ENCODE peak calls at places on chromosomes 6 and 20, in six cellular contexts. M, W, L, H, Q and B are unnamed samples.
A peak's percentile ranks its signal among the peaks of the same experiment; 100 is the strongest.

GRCh38 chr6:79670789-79671188 is 39.7 kb downstream of the SH3BGRL2 start:
- DNase-seq in W (no peak), H (no peak), M (peak; percentile 18), Q (no peak), L (no peak), B (no peak)

GRCh38 chr6:52725133-52725529 is 38.1 kb downstream of the GSTA2 start:
- DNase-seq in H (no peak), M (no peak), L (no peak), Q (no peak), W (no peak), B (no peak)

GRCh38 chr6:136511921-136512320 is 38.3 kb downstream of the MAP7 start:
- DNase-seq in Q (no peak), M (no peak), W (no peak), L (no peak), H (no peak), B (no peak)

GRCh38 chr6:149147191-149147590 is 170.3 kb upstream of the TAB2 start:
- DNase-seq in M (no peak), W (no peak), Q (no peak), L (no peak), H (no peak), B (no peak)

GRCh38 chr6:2505624-2506023 is 245.1 kb downstream of the MYLK4 start:
- DNase-seq in H (no peak), L (no peak), W (no peak), Q (peak; percentile 91), M (peak; percentile 29), B (no peak)

GRCh38 chr20:36210561-36210960 is 25.7 kb upstream of the AAR2 start:
- DNase-seq in L (no peak), Q (no peak), H (no peak), M (no peak), W (no peak), B (no peak)

GRCh38 chr6:34529665-34530327 is 26.3 kb downstream of the SPDEF start:
- DNase-seq in Q (no peak), M (no peak), W (no peak), H (no peak), L (no peak), B (peak; percentile 38)

GRCh38 chr6:149334682-149335160 is 17.2 kb downstream of the TAB2 start:
- DNase-seq in H (peak; percentile 80), W (no peak), M (no peak), Q (no peak), L (no peak), B (no peak)

GRCh38 chr20:50843331-50844276 is 48.7 kb downstream of the BCAS4 start:
- DNase-seq in W (no peak), M (no peak), L (no peak), Q (no peak), H (no peak), B (no peak)

GRCh38 chr6:55841341-55841740 is 34.0 kb downstream of the BMP5 start:
- DNase-seq in H (no peak), M (no peak), L (no peak), W (no peak), Q (no peak), B (no peak)

GRCh38 chr6:30611150-30611855 is 5.7 kb downstream of the PPP1R10 start:
- DNase-seq in L (no peak), H (no peak), W (no peak), M (no peak), Q (no peak), B (no peak)

GRCh38 chr6:166351715-166352285 is 9.5 kb upstream of the SFT2D1 start:
- DNase-seq in L (peak; percentile 75), M (peak; percentile 56), W (no peak), H (no peak), Q (no peak), B (peak; percentile 21)

GRCh38 chr6:162058281-162058875 is 669.2 kb downstream of the PRKN start:
- DNase-seq in M (no peak), W (peak; percentile 62), L (no peak), H (no peak), Q (no peak), B (peak; percentile 98)

GRCh38 chr6:168188974-168189678 is 110.1 kb upstream of the FRMD1 start:
- DNase-seq in H (no peak), L (no peak), Q (peak; percentile 27), W (no peak), M (no peak), B (no peak)

GRCh38 chr6:144265390-144265789 is 19.7 kb upstream of the UTRN start:
- DNase-seq in H (peak; percentile 61), M (no peak), Q (no peak), L (peak; percentile 28), W (peak; percentile 31), B (peak; percentile 67)
- TF ChIP-seq CEBPB in H (no peak), M (no peak), Q (no peak), L (no peak), W (no peak), B (no peak)

GRCh38 chr20:24651973-24652340 is 182.5 kb downstream of the SYNDIG1 start:
- DNase-seq in L (no peak), M (no peak), W (no peak), H (no peak), Q (no peak), B (no peak)

GRCh38 chr20:24651171-24651972 is 181.9 kb downstream of the SYNDIG1 start:
- DNase-seq in L (no peak), M (no peak), H (peak; percentile 97), Q (no peak), W (peak; percentile 61), B (no peak)

GRCh38 chr20:24654425-24654824 is 185.0 kb downstream of the SYNDIG1 start:
- DNase-seq in W (no peak), M (no peak), L (no peak), Q (no peak), H (no peak), B (no peak)

GRCh38 chr20:24656391-24656790 is 187.0 kb downstream of the SYNDIG1 start:
- DNase-seq in Q (no peak), W (no peak), M (no peak), L (no peak), H (no peak), B (no peak)

GRCh38 chr20:24653306-24653705 is 183.9 kb downstream of the SYNDIG1 start:
- DNase-seq in M (no peak), H (peak; percentile 27), Q (no peak), L (no peak), W (peak; percentile 85), B (no peak)
- TF ChIP-seq RFX5 in M (no peak), H (no peak), Q (no peak), L (no peak), W (no peak), B (no peak)

GRCh38 chr6:35776364-35777215 is at the start of gene CLPSL2:
- DNase-seq in Q (peak; percentile 83), H (no peak), M (peak; percentile 56), W (peak; percentile 43), L (no peak), B (no peak)
- TF ChIP-seq CEBPB in Q (no peak), H (no peak), M (no peak), W (no peak), L (no peak), B (no peak)

GRCh38 chr6:117568831-117569434 is 33.4 kb downstream of the GOPC start:
- DNase-seq in H (no peak), W (no peak), Q (no peak), L (no peak), M (no peak), B (no peak)

GRCh38 chr6:117574198-117574597 is 28.1 kb downstream of the GOPC start:
- DNase-seq in H (no peak), W (no peak), L (no peak), Q (no peak), M (no peak), B (no peak)

GRCh38 chr6:117573006-117573680 is 29.2 kb downstream of the GOPC start:
- DNase-seq in H (no peak), L (no peak), W (no peak), M (no peak), Q (no peak), B (no peak)

DNA sequence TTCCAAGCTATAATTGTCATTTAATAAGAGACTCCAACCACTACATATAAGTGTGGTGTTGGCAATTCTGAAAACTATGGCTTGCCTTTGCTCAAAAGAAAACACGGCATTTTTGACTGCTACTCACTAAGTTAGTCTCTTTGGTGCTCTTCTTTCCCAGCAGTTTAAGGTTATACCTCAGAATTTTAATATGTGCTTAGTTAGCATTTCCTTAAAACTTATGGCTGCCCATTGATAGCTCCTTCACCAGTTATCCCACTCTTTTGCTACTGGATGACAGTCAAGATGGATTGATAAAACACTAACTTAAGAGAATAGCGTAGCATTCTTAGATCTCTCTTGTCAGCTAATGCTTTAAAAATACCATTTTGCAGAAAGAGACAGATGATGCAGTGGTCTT is 34.1 kb downstream of the GOPC start:
- DNase-seq in Q (no peak), H (no peak), W (no peak), L (no peak), M (no peak), B (no peak)
- TF ChIP-seq RFX5 in Q (no peak), H (no peak), W (no peak), L (no peak), M (no peak), B (no peak)

GRCh38 chr6:127026247-127026646 is 92.2 kb upstream of the RSPO3 start:
- DNase-seq in L (no peak), W (peak; percentile 11), Q (no peak), H (no peak), M (no peak), B (no peak)
- TF ChIP-seq CEBPB in L (no peak), W (peak; percentile 54), Q (no peak), H (no peak), M (no peak), B (no peak)